ENCODE peak calls at places on chromosomes 3 and 15, in five cellular contexts. O, Y, I, A and D are unnamed samples.

GRCh38 chr15:49315543-49315942 is 107.5 kb upstream of the FGF7 start:
- DNase-seq in O (no peak), Y (no peak), I (no peak), A (no peak), D (no peak)

GRCh38 chr15:94745371-94745770 is 514.0 kb downstream of the MCTP2 start:
- DNase-seq in O (no peak), Y (no peak), I (no peak), A (no peak), D (peak)

GRCh38 chr15:58257776-58258325 is 119.7 kb downstream of the AQP9 start:
- DNase-seq in O (no peak), Y (no peak), I (no peak), A (no peak), D (peak)

GRCh38 chr15:70636540-70637165 is 126.7 kb downstream of the UACA start:
- DNase-seq in O (no peak), Y (peak), I (peak), A (no peak), D (no peak)

GRCh38 chr3:125585595-125586223 is 9.6 kb downstream of the OSBPL11 start:
- DNase-seq in O (no peak), Y (peak), I (peak), A (peak), D (peak)

GRCh38 chr3:50450135-50450911 is 53.1 kb downstream of the CACNA2D2 start:
- DNase-seq in O (peak), Y (peak), I (no peak), A (peak), D (peak)

GRCh38 chr3:13408890-13409289 is 11.2 kb downstream of the NUP210 start:
- DNase-seq in O (no peak), Y (no peak), I (no peak), A (no peak), D (no peak)

GRCh38 chr3:160796089-160796812 is 40.2 kb downstream of the PPM1L start:
- DNase-seq in O (no peak), Y (no peak), I (no peak), A (no peak), D (no peak)

DNA sequence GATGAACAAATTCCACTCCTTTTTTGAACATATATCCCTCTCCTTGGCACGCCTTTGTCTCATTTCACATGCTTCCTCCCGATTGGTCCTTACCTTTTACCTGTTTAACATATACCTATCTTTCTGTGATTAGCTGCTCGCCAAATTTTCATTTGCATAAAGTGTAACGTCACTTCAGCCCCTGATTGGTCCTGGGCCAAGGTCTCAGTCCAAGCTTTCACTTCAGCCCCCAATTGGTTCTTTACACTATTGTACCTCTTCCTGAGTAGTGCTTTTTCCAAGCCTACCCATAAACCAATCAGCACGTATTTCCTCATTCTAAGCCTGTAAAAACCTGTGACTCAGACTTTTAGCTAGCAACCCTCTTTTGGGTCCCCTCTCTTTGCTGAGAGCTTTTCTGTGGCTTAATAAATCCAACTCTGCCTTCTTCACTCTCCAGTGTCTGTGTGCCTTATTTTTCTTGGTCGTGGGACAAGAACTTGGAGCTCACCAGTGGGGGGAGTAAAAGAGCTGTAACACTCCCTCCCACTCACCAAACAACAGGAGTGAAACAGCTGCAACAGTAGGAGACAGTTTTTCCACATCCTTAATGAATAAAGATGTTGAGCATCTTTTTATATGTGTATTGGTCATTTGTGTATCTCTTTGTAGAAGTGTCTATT is 584 bp upstream of the XCR1 start:
- DNase-seq in O (no peak), Y (no peak), I (no peak), A (no peak), D (no peak)
- TF ChIP-seq CTCF in O (no peak), Y (no peak), I (no peak), A (no peak), D (no peak)

GRCh38 chr3:172562881-172563835 is 39.9 kb upstream of the TNFSF10 start:
- DNase-seq in O (no peak), Y (peak), I (peak), A (peak), D (peak)

GRCh38 chr3:172559029-172559428 is 35.8 kb upstream of the TNFSF10 start:
- DNase-seq in O (no peak), Y (no peak), I (no peak), A (no peak), D (no peak)

GRCh38 chr3:172564499-172564898 is 41.3 kb upstream of the TNFSF10 start:
- DNase-seq in O (no peak), Y (no peak), I (no peak), A (no peak), D (no peak)

GRCh38 chr3:172560026-172560425 is 36.8 kb upstream of the TNFSF10 start:
- DNase-seq in O (no peak), Y (no peak), I (peak), A (no peak), D (no peak)

GRCh38 chr3:172561894-172562664 is 38.8 kb upstream of the TNFSF10 start:
- DNase-seq in O (no peak), Y (no peak), I (peak), A (peak), D (peak)
- H3K4me3 ChIP-seq in O (no peak), Y (no peak), I (no peak), A (no peak), D (no peak)

DNA sequence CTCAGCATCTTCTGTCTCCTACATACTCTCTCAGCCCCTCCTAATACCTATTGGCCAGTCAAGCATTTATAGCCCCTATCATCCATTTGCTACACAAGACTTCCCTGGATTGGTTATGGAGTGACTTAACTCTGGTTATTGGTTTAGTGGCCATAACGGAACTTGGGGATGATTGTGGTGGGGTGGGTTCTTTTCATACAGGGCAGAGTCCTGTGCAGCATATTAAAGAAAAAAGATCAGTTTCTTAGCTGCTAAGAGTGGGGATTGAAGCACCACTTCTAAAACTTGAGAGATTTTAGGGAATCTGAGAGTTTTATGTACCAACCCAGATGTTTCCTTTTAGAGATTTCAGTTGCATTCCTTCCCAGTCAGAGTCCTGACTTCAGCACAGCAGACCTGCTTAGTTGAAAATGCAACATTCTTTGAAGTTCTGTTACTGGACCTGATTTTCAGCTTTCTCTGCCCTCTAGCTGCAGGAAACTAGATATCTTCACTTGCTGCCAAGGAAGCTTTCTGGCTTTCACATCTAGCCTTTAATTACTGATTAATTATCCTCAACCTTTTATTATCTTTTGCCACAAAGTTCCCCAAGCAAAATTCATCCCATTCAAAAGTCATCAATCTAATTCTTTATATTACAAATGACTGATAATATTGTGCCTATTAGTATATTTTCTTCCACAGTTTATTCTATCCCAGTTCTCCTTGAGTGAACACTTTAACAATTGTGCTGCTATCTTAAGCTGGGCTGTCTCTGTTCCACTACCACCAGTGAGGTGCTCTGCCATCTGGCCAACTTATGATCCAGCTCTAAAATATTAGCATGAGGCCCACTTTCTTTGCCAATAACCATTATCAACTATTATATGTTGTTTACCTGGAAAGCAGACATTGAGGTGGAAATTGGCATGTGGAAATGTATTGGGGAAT is 906.0 kb upstream of the ALCAM start:
- DNase-seq in O (no peak), Y (peak), I (peak), A (no peak), D (peak)
- TF ChIP-seq CTCF in O (peak), Y (peak), I (peak), A (no peak), D (peak)

DNA sequence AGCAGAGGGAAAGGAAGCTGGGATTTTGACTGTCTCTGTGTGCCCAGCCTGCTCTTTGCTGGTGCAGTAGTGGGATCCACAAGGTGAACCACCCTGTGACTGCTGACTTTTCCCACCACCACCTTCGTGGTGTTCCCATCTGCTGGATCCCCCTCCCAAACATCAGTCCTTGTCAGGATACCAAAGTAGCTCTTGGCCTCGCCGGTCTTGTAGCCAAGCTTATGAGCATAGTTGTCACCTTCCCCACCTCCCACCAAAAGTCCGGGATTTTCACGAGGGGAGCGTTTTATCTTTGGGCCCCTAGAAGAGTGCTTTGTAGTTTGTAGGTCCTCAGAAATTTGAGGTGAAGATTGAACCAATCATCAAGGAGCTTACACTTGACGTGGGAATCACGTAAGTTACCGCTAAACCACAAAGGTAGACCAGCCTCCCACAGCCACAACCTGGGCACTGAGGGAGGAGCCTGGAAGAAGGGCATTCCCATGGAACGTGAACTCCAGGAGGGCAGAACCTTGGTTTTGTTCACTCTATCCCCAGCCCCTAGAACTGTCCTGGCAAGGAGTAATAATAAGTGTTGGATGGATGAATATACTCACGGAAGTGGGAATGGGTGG is 892 bp upstream of the TEX264 start:
- DNase-seq in O (no peak), Y (no peak), I (peak), A (no peak), D (no peak)
- H3K4me3 ChIP-seq in O (peak), Y (no peak), I (peak), A (peak), D (peak)

DNA sequence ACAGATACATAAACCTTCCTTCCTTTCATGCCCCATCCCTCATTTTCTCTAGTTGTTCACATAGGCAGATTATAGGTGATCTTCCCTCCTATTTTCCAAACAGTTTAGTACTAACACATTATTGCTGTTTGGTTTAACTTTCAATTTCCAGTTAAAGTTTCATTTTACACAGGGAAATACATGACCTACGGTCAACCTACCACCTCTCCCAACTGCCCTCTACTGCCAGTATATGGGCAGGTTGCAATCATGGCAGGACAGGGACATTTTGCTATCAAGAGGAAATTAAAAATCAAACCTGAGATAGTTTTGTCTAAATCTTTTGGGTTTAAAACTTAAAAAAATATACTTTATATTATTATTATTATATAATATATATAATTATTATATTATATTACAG is 26.1 kb upstream of the TFDP2 start:
- DNase-seq in O (no peak), Y (no peak), I (no peak), A (no peak), D (no peak)
- TF ChIP-seq CTCF in O (no peak), Y (no peak), I (no peak), A (no peak), D (no peak)

DNA sequence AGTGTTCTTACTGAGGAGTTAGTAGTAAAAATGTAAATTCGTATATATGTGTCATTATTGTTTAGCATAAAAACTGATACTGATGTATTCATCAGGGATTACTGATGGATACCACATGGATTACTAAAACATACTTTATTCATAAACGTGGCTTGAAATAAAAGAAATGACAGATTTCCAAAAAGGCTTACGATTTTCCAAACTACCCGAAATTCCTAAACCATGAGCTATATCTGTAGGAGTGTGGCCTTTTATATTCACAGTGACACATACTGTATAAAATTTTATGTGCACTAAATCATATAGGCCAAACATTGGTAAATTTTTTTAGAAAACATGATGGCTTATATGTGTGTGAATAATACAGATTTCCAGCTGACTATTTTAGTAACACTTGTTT is 6.9 kb downstream of the TSC22D2 start:
- DNase-seq in O (no peak), Y (no peak), I (peak), A (no peak), D (no peak)
- H3K4me3 ChIP-seq in O (no peak), Y (no peak), I (peak), A (no peak), D (no peak)